ENCODE peak calls at places on chromosomes 4 and X, in eight cellular contexts. T is NCI-H2029 treated with DMSO at 0.1 percent for 48 hours; I is stimulated activated CD4-positive, alpha-beta T cell treated with anti-CD3 and anti-CD28 coated beads, TNF-alpha, amount 100 ng/mL, for 1 hour; W is NCI-H524; S is NCI-H2081; B is cerebellar cortex; M is GM19239; O is frontal cortex. F is an unnamed sample.

GRCh38 chrX:16993791-16994318 is 47.4 kb downstream of the REPS2 start:
- DNase-seq in T (no peak), I (no peak), W (no peak), S (no peak), B (no peak), M (no peak), O (no peak), F (no peak)

GRCh38 chr4:74546020-74546419 is 101.1 kb downstream of the AREG start:
- DNase-seq in T (no peak), I (no peak), W (no peak), S (no peak), B (no peak), M (no peak), O (no peak), F (no peak)

GRCh38 chr4:125360727-125361126 is 46.0 kb downstream of the FAT4 start:
- DNase-seq in T (no peak), I (no peak), W (no peak), S (no peak), B (no peak), M (no peak), O (no peak), F (no peak)

GRCh38 chrX:12570859-12571501 is 220.2 kb upstream of the PRPS2 start:
- DNase-seq in T (no peak), I (no peak), W (no peak), S (no peak), B (no peak), M (no peak), O (no peak), F (no peak)

GRCh38 chr4:154312246-154312645 is 179.4 kb downstream of the DCHS2 start:
- DNase-seq in T (no peak), I (no peak), W (no peak), S (no peak), B (no peak), M (no peak), O (no peak), F (no peak)

GRCh38 chrX:105972690-105973386 is 65.7 kb downstream of the SERPINA7 start:
- DNase-seq in T (no peak), I (no peak), W (no peak), S (no peak), B (no peak), M (no peak), O (no peak), F (no peak)

GRCh38 chr4:95061220-95061619 is 303.5 kb downstream of the BMPR1B start:
- DNase-seq in T (no peak), I (no peak), W (no peak), S (no peak), B (no peak), M (no peak), O (no peak), F (no peak)

GRCh38 chr4:7422098-7422897 is 12.4 kb downstream of the PSAPL1 start:
- DNase-seq in T (no peak), I (no peak), W (no peak), S (no peak), B (no peak), M (no peak), O (no peak), F (no peak)

GRCh38 chr4:168496834-168497233 is at the start of gene PALLD:
- DNase-seq in T (no peak), I (no peak), W (no peak), S (no peak), B (no peak), M (no peak), O (no peak), F (no peak)

GRCh38 chrX:140526138-140526537 is 21.3 kb upstream of the SOX3 start:
- DNase-seq in T (no peak), I (no peak), W (no peak), S (no peak), B (no peak), M (no peak), O (no peak), F (no peak)

GRCh38 chrX:132594129-132594528 is 105.3 kb upstream of the MBNL3 start:
- DNase-seq in T (no peak), I (no peak), W (no peak), S (no peak), B (no peak), M (no peak), O (no peak), F (no peak)

GRCh38 chrX:13646154-13646549 is 6.8 kb upstream of the TCEANC start:
- DNase-seq in T (no peak), I (no peak), W (peak), S (peak), B (peak), M (no peak), O (peak), F (no peak)

GRCh38 chr4:187286536-187286935 is 562.9 kb upstream of the FAT1 start:
- DNase-seq in T (no peak), I (no peak), W (no peak), S (no peak), B (no peak), M (no peak), O (no peak), F (no peak)

GRCh38 chrX:4935387-4935786 is 1221.9 kb upstream of the PRKX start:
- DNase-seq in T (no peak), I (no peak), W (no peak), S (no peak), B (no peak), M (no peak), O (no peak), F (no peak)

GRCh38 chrX:134171661-134172587 is 65.1 kb upstream of the CCDC160 start:
- DNase-seq in T (peak), I (no peak), W (peak), S (no peak), B (peak), M (no peak), O (peak), F (no peak)

GRCh38 chrX:97397371-97397770 is 513.7 kb downstream of the RPA4 start:
- DNase-seq in T (no peak), I (no peak), W (no peak), S (no peak), B (no peak), M (no peak), O (no peak), F (no peak)

GRCh38 chr4:60757986-60758385 is 442.1 kb upstream of the ADGRL3 start:
- DNase-seq in T (no peak), I (no peak), W (no peak), S (no peak), B (no peak), M (no peak), O (no peak), F (no peak)

GRCh38 chrX:113743069-113743468 is 840.8 kb upstream of the HTR2C start:
- DNase-seq in T (no peak), I (no peak), W (no peak), S (no peak), B (no peak), M (no peak), O (no peak), F (no peak)